ENCODE peak calls at places on chromosomes 5 and 9, in five cellular contexts. One of them, this sample, is unnamed.

GRCh38 chr5:133952729-133953567 is 15.5 kb downstream of the C5orf15 start:
- DNase-seq in CD4-positive, alpha-beta memory T cell: no peak
- DNase-seq in CD8-positive, alpha-beta memory T cell: no peak
- DNase-seq in Panc1: no peak
- DNase-seq in sigmoid colon: peak
- DNase-seq in this sample: peak

GRCh38 chr9:129517006-129517405 is 103.9 kb downstream of the C9orf50 start:
- DNase-seq in CD4-positive, alpha-beta memory T cell: no peak
- DNase-seq in CD8-positive, alpha-beta memory T cell: no peak
- DNase-seq in Panc1: no peak
- DNase-seq in sigmoid colon: peak
- DNase-seq in this sample: no peak

GRCh38 chr9:109329274-109330258 is 8.7 kb upstream of the EPB41L4B start:
- DNase-seq in CD4-positive, alpha-beta memory T cell: no peak
- DNase-seq in CD8-positive, alpha-beta memory T cell: no peak
- DNase-seq in Panc1: no peak
- DNase-seq in sigmoid colon: peak
- DNase-seq in this sample: peak

GRCh38 chr9:33719581-33720374 is 75.6 kb upstream of the PRSS3 start:
- DNase-seq in CD4-positive, alpha-beta memory T cell: peak
- DNase-seq in CD8-positive, alpha-beta memory T cell: no peak
- DNase-seq in Panc1: no peak
- DNase-seq in sigmoid colon: no peak
- DNase-seq in this sample: no peak

GRCh38 chr5:82387041-82387818 is 109.1 kb upstream of the RPS23 start:
- DNase-seq in CD4-positive, alpha-beta memory T cell: no peak
- DNase-seq in CD8-positive, alpha-beta memory T cell: no peak
- DNase-seq in Panc1: no peak
- DNase-seq in sigmoid colon: no peak
- DNase-seq in this sample: no peak

GRCh38 chr5:37841223-37841622 is 1.4 kb upstream of the GDNF start:
- DNase-seq in CD4-positive, alpha-beta memory T cell: no peak
- DNase-seq in CD8-positive, alpha-beta memory T cell: no peak
- DNase-seq in Panc1: no peak
- DNase-seq in sigmoid colon: no peak
- DNase-seq in this sample: no peak

GRCh38 chr9:129607026-129607397 is 13.9 kb downstream of the C9orf50 start:
- DNase-seq in CD4-positive, alpha-beta memory T cell: no peak
- DNase-seq in CD8-positive, alpha-beta memory T cell: no peak
- DNase-seq in Panc1: no peak
- DNase-seq in sigmoid colon: no peak
- DNase-seq in this sample: no peak

GRCh38 chr9:136062657-136063439 is 32.2 kb downstream of the NACC2 start:
- DNase-seq in CD4-positive, alpha-beta memory T cell: no peak
- DNase-seq in CD8-positive, alpha-beta memory T cell: no peak
- DNase-seq in Panc1: no peak
- DNase-seq in sigmoid colon: peak
- DNase-seq in this sample: no peak

GRCh38 chr9:35110327-35110758 is 5.3 kb downstream of the ATOSB start:
- DNase-seq in CD4-positive, alpha-beta memory T cell: no peak
- DNase-seq in CD8-positive, alpha-beta memory T cell: no peak
- DNase-seq in Panc1: no peak
- DNase-seq in sigmoid colon: no peak
- DNase-seq in this sample: no peak

GRCh38 chr9:97802276-97802675 is 50.8 kb upstream of the FOXE1 start:
- DNase-seq in CD4-positive, alpha-beta memory T cell: no peak
- DNase-seq in CD8-positive, alpha-beta memory T cell: no peak
- DNase-seq in Panc1: no peak
- DNase-seq in sigmoid colon: no peak
- DNase-seq in this sample: peak

GRCh38 chr9:78383130-78383529 is 86.2 kb downstream of the PSAT1 start:
- DNase-seq in CD4-positive, alpha-beta memory T cell: no peak
- DNase-seq in CD8-positive, alpha-beta memory T cell: no peak
- DNase-seq in Panc1: no peak
- DNase-seq in sigmoid colon: no peak
- DNase-seq in this sample: no peak

GRCh38 chr5:125411163-125412050 is 665.0 kb upstream of the ZNF608 start:
- DNase-seq in CD4-positive, alpha-beta memory T cell: no peak
- DNase-seq in CD8-positive, alpha-beta memory T cell: no peak
- DNase-seq in Panc1: no peak
- DNase-seq in sigmoid colon: peak
- DNase-seq in this sample: no peak

GRCh38 chr5:124628721-124629596 is 117.5 kb downstream of the ZNF608 start:
- DNase-seq in CD4-positive, alpha-beta memory T cell: no peak
- DNase-seq in CD8-positive, alpha-beta memory T cell: no peak
- DNase-seq in Panc1: peak
- DNase-seq in sigmoid colon: peak
- DNase-seq in this sample: peak

GRCh38 chr5:87155076-87155475 is 112.6 kb upstream of the RASA1 start:
- DNase-seq in CD4-positive, alpha-beta memory T cell: no peak
- DNase-seq in CD8-positive, alpha-beta memory T cell: no peak
- DNase-seq in Panc1: no peak
- DNase-seq in sigmoid colon: no peak
- DNase-seq in this sample: no peak

GRCh38 chr9:3447813-3448212 is 78.0 kb downstream of the RFX3 start:
- DNase-seq in CD4-positive, alpha-beta memory T cell: no peak
- DNase-seq in CD8-positive, alpha-beta memory T cell: no peak
- DNase-seq in Panc1: no peak
- DNase-seq in sigmoid colon: no peak
- DNase-seq in this sample: no peak

GRCh38 chr9:79706512-79706911 is 134.7 kb downstream of the TLE4 start:
- DNase-seq in CD4-positive, alpha-beta memory T cell: no peak
- DNase-seq in CD8-positive, alpha-beta memory T cell: no peak
- DNase-seq in Panc1: no peak
- DNase-seq in sigmoid colon: no peak
- DNase-seq in this sample: no peak

GRCh38 chr9:109190151-109190550 is 23.1 kb upstream of the FRRS1L start:
- DNase-seq in CD4-positive, alpha-beta memory T cell: no peak
- DNase-seq in CD8-positive, alpha-beta memory T cell: no peak
- DNase-seq in Panc1: no peak
- DNase-seq in sigmoid colon: no peak
- DNase-seq in this sample: no peak

GRCh38 chr5:136308396-136308795 is 56.9 kb downstream of the TRPC7 start:
- DNase-seq in CD4-positive, alpha-beta memory T cell: no peak
- DNase-seq in CD8-positive, alpha-beta memory T cell: no peak
- DNase-seq in Panc1: no peak
- DNase-seq in sigmoid colon: no peak
- DNase-seq in this sample: no peak

GRCh38 chr5:125595095-125595494 is 828.1 kb upstream of the GRAMD2B start:
- DNase-seq in CD4-positive, alpha-beta memory T cell: no peak
- DNase-seq in CD8-positive, alpha-beta memory T cell: no peak
- DNase-seq in Panc1: no peak
- DNase-seq in sigmoid colon: peak
- DNase-seq in this sample: peak

GRCh38 chr9:138010861-138011260 is 133.3 kb downstream of the CACNA1B start:
- DNase-seq in CD4-positive, alpha-beta memory T cell: no peak
- DNase-seq in CD8-positive, alpha-beta memory T cell: no peak
- DNase-seq in Panc1: no peak
- DNase-seq in sigmoid colon: peak
- DNase-seq in this sample: no peak

GRCh38 chr5:77444356-77444755 is 47.8 kb downstream of the WDR41 start:
- DNase-seq in CD4-positive, alpha-beta memory T cell: no peak
- DNase-seq in CD8-positive, alpha-beta memory T cell: no peak
- DNase-seq in Panc1: no peak
- DNase-seq in sigmoid colon: no peak
- DNase-seq in this sample: no peak

GRCh38 chr5:53080271-53080670 is 29.3 kb downstream of the MOCS2 start:
- DNase-seq in CD4-positive, alpha-beta memory T cell: peak
- DNase-seq in CD8-positive, alpha-beta memory T cell: no peak
- DNase-seq in Panc1: no peak
- DNase-seq in sigmoid colon: no peak
- DNase-seq in this sample: no peak
- H3K4me3 ChIP-seq in CD4-positive, alpha-beta memory T cell: no peak
- H3K4me3 ChIP-seq in CD8-positive, alpha-beta memory T cell: no peak
- H3K4me3 ChIP-seq in Panc1: no peak
- H3K4me3 ChIP-seq in sigmoid colon: no peak
- H3K4me3 ChIP-seq in this sample: no peak

GRCh38 chr9:93059097-93059959 is 827 bp downstream of the SUSD3 start:
- DNase-seq in CD4-positive, alpha-beta memory T cell: no peak
- DNase-seq in CD8-positive, alpha-beta memory T cell: no peak
- DNase-seq in Panc1: no peak
- DNase-seq in sigmoid colon: no peak
- DNase-seq in this sample: no peak
- H3K4me3 ChIP-seq in CD4-positive, alpha-beta memory T cell: peak
- H3K4me3 ChIP-seq in CD8-positive, alpha-beta memory T cell: peak
- H3K4me3 ChIP-seq in Panc1: peak
- H3K4me3 ChIP-seq in sigmoid colon: peak
- H3K4me3 ChIP-seq in this sample: peak

DNA sequence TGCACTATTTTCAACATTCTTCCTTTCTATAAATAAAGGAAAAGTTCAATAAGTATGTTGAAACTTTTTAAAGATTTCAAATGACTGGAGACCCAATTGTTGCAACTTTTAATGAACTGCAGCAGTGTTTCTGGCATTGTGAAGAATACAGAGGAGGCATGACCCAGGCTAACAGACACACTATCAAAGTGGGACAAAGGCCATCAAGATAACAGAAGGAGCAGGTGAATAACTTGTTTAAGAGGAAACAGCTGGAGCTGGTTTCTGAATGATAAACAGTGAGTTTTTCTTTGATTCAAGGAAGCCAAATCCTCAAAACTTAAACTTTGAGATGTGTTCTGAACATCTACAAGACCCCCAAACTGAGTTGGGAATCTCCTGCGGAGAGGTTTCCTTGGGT is 734.6 kb downstream of the TLR4 start:
- DNase-seq in CD4-positive, alpha-beta memory T cell: no peak
- DNase-seq in CD8-positive, alpha-beta memory T cell: no peak
- DNase-seq in Panc1: no peak
- DNase-seq in sigmoid colon: no peak
- DNase-seq in this sample: no peak
- H3K4me3 ChIP-seq in CD4-positive, alpha-beta memory T cell: no peak
- H3K4me3 ChIP-seq in CD8-positive, alpha-beta memory T cell: no peak
- H3K4me3 ChIP-seq in Panc1: no peak
- H3K4me3 ChIP-seq in sigmoid colon: no peak
- H3K4me3 ChIP-seq in this sample: no peak

DNA sequence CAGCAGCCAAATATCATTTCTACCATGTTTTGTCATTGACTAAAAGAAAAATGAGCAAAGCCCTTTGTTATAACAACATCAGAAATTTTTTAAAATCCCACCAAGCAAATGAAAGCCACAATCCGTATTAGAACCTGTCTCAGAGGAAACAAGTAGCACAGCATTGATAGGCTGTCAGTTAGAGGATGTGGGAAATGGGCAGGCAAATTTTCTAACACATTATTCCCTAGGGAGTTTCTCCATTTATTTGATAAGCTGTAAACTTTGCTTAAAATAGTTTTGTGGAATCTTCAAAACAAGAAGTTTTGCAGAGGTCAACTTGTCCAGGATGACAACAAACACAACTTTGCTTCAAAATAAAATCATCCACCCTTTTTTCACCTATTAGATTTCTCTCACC is 53.6 kb upstream of the APC start:
- DNase-seq in CD4-positive, alpha-beta memory T cell: no peak
- DNase-seq in CD8-positive, alpha-beta memory T cell: no peak
- DNase-seq in Panc1: no peak
- DNase-seq in sigmoid colon: no peak
- DNase-seq in this sample: no peak
- H3K4me3 ChIP-seq in CD4-positive, alpha-beta memory T cell: no peak
- H3K4me3 ChIP-seq in CD8-positive, alpha-beta memory T cell: no peak
- H3K4me3 ChIP-seq in Panc1: no peak
- H3K4me3 ChIP-seq in sigmoid colon: no peak
- H3K4me3 ChIP-seq in this sample: no peak

GRCh38 chr5:84385705-84386104 is 1.0 kb upstream of the EDIL3 start:
- DNase-seq in CD4-positive, alpha-beta memory T cell: no peak
- DNase-seq in CD8-positive, alpha-beta memory T cell: no peak
- DNase-seq in Panc1: no peak
- DNase-seq in sigmoid colon: no peak
- DNase-seq in this sample: no peak

GRCh38 chr5:84382363-84383295 is 2.1 kb downstream of the EDIL3 start:
- DNase-seq in CD4-positive, alpha-beta memory T cell: no peak
- DNase-seq in CD8-positive, alpha-beta memory T cell: no peak
- DNase-seq in Panc1: no peak
- DNase-seq in sigmoid colon: peak
- DNase-seq in this sample: no peak

GRCh38 chr5:84383296-84383815 is 1.3 kb downstream of the EDIL3 start:
- DNase-seq in CD4-positive, alpha-beta memory T cell: no peak
- DNase-seq in CD8-positive, alpha-beta memory T cell: no peak
- DNase-seq in Panc1: no peak
- DNase-seq in sigmoid colon: peak
- DNase-seq in this sample: no peak

GRCh38 chr5:84383816-84384603 is 670 bp downstream of the EDIL3 start:
- DNase-seq in CD4-positive, alpha-beta memory T cell: no peak
- DNase-seq in CD8-positive, alpha-beta memory T cell: no peak
- DNase-seq in Panc1: no peak
- DNase-seq in sigmoid colon: no peak
- DNase-seq in this sample: no peak

DNA sequence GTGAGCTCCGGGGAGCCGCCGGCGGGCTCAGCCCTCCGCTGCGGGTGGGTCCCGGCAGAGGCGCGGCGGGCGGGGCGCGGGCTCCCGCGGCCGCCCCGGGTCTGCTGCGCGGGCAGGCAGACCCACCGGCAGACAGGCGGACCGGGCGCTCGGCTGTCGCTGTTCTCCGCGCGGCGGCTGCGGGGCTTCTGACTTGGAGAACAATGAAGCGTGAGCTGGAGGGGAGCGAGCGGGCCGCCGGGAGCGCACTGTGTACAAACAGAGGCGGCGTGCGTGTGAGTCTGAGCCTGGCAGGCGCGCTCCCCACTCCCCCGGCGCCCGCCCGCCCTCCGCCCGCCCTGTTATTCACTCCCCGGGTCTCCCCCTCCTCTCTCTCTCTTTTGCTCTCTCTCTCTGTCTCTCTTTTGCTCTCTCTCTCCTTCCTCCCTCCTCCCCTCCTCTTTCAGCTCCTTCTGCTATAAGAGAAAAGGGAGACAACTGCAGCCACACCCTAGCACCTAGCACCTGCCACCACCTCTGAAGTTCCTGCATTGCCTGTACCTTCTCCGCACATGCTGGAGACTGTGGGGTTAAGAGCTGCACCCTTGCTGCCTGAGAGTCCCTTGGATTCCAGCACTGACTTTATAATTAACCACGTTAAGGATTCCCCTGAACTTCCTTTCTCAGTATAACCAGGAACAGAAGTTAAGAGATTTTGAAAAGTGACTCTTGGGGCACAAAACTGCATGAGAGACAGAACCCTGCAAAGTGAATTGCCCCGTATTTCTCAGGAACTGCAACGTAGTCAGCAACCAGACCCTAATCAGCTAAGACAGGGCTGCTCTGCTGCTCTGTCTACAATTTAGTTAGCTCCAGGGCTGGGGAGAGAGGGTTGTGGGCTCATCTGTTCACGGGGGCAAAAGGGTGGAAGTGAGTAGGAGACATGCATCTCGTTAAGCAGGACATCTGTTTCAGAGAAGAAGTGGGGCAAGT is at the start of gene EDIL3:
- DNase-seq in CD4-positive, alpha-beta memory T cell: no peak
- DNase-seq in CD8-positive, alpha-beta memory T cell: no peak
- DNase-seq in Panc1: no peak
- DNase-seq in sigmoid colon: peak
- DNase-seq in this sample: no peak
- H3K4me3 ChIP-seq in CD4-positive, alpha-beta memory T cell: no peak
- H3K4me3 ChIP-seq in CD8-positive, alpha-beta memory T cell: no peak
- H3K4me3 ChIP-seq in Panc1: peak
- H3K4me3 ChIP-seq in sigmoid colon: peak
- H3K4me3 ChIP-seq in this sample: peak

This sample was measured in skeletal muscle cell.